ENCODE peak calls at places on chromosomes 5 and 9, in four cellular contexts. One of them, this sample, is unnamed.

GRCh38 chr5:103340717-103341397 is 82.3 kb downstream of the MACIR start:
- DNase-seq in brain pericyte: no peak
- DNase-seq in NB4: no peak
- DNase-seq in left colon: no peak
- DNase-seq in this sample: no peak

GRCh38 chr5:56815657-56816545 is 552 bp downstream of the MAP3K1 start:
- DNase-seq in left colon: no peak
- DNase-seq in NB4: peak
- DNase-seq in brain pericyte: no peak
- DNase-seq in this sample: peak

GRCh38 chr9:14011799-14012560 is 302.0 kb downstream of the NFIB start:
- DNase-seq in NB4: no peak
- DNase-seq in left colon: no peak
- DNase-seq in brain pericyte: no peak
- DNase-seq in this sample: no peak

GRCh38 chr5:42553461-42553860 is 130.2 kb downstream of the GHR start:
- DNase-seq in NB4: no peak
- DNase-seq in left colon: no peak
- DNase-seq in brain pericyte: no peak
- DNase-seq in this sample: no peak

GRCh38 chr5:126676195-126676624 is 75.5 kb downstream of the PHAX start:
- DNase-seq in NB4: peak
- DNase-seq in left colon: peak
- DNase-seq in brain pericyte: peak
- DNase-seq in this sample: peak

GRCh38 chr5:133794771-133795391 is 173.5 kb downstream of the C5orf15 start:
- DNase-seq in brain pericyte: no peak
- DNase-seq in NB4: no peak
- DNase-seq in left colon: no peak
- DNase-seq in this sample: no peak

GRCh38 chr9:113593682-113594281 is 130.3 kb downstream of the RGS3 start:
- DNase-seq in brain pericyte: peak
- DNase-seq in left colon: peak
- DNase-seq in NB4: peak
- DNase-seq in this sample: peak

GRCh38 chr5:135230326-135230925 is 168.6 kb downstream of the MACROH2A1 start:
- DNase-seq in left colon: peak
- DNase-seq in brain pericyte: peak
- DNase-seq in NB4: peak
- DNase-seq in this sample: peak

GRCh38 chr9:33041459-33042188 is 16.6 kb downstream of the DNAJA1 start:
- DNase-seq in left colon: no peak
- DNase-seq in NB4: peak
- DNase-seq in brain pericyte: no peak
- DNase-seq in this sample: no peak

GRCh38 chr5:79845448-79846197 is 145.4 kb downstream of the MTX3 start:
- DNase-seq in left colon: no peak
- DNase-seq in NB4: no peak
- DNase-seq in brain pericyte: no peak
- DNase-seq in this sample: no peak

GRCh38 chr9:124381073-124381945 is 33.9 kb downstream of the PSMB7 start:
- DNase-seq in brain pericyte: no peak
- DNase-seq in NB4: peak
- DNase-seq in left colon: no peak
- DNase-seq in this sample: no peak

GRCh38 chr5:420632-421286 is 22.2 kb upstream of the EXOC3 start:
- DNase-seq in left colon: no peak
- DNase-seq in NB4: no peak
- DNase-seq in brain pericyte: no peak
- DNase-seq in this sample: no peak

GRCh38 chr9:27436234-27436633 is 87.9 kb upstream of the IFNK start:
- DNase-seq in left colon: no peak
- DNase-seq in brain pericyte: no peak
- DNase-seq in NB4: no peak
- DNase-seq in this sample: no peak

GRCh38 chr5:33423018-33423630 is 17.6 kb upstream of the TARS1 start:
- DNase-seq in NB4: peak
- DNase-seq in brain pericyte: no peak
- DNase-seq in left colon: no peak
- DNase-seq in this sample: no peak

GRCh38 chr9:96513622-96514021 is 63.7 kb downstream of the HABP4 start:
- DNase-seq in NB4: no peak
- DNase-seq in brain pericyte: no peak
- DNase-seq in left colon: no peak
- DNase-seq in this sample: no peak

GRCh38 chr5:95976606-95977005 is 15.0 kb upstream of the ELL2 start:
- DNase-seq in brain pericyte: no peak
- DNase-seq in left colon: no peak
- DNase-seq in NB4: no peak
- DNase-seq in this sample: no peak

GRCh38 chr5:61416010-61416409 is 84.0 kb downstream of the ZSWIM6 start:
- DNase-seq in left colon: no peak
- DNase-seq in brain pericyte: no peak
- DNase-seq in NB4: no peak
- DNase-seq in this sample: no peak

GRCh38 chr5:34576849-34577248 is 79.3 kb upstream of the RAI14 start:
- DNase-seq in NB4: no peak
- DNase-seq in left colon: no peak
- DNase-seq in brain pericyte: no peak
- DNase-seq in this sample: no peak

GRCh38 chr9:78396087-78396486 is 99.2 kb downstream of the PSAT1 start:
- DNase-seq in left colon: no peak
- DNase-seq in brain pericyte: no peak
- DNase-seq in NB4: no peak
- DNase-seq in this sample: no peak

GRCh38 chr9:107425110-107426025 is 64.2 kb downstream of the KLF4 start:
- DNase-seq in brain pericyte: peak
- DNase-seq in left colon: peak
- DNase-seq in NB4: peak
- DNase-seq in this sample: peak

GRCh38 chr5:14983666-14984441 is 112.3 kb upstream of the ANKH start:
- DNase-seq in NB4: peak
- DNase-seq in brain pericyte: no peak
- DNase-seq in left colon: no peak
- DNase-seq in this sample: peak

GRCh38 chr9:138052322-138052615 is 174.7 kb downstream of the CACNA1B start:
- DNase-seq in brain pericyte: no peak
- DNase-seq in NB4: no peak
- DNase-seq in left colon: peak
- DNase-seq in this sample: no peak